ENCODE peak calls at places on chromosomes 2 and 18, in six cellular contexts. W is HFF-Myc, J is Calu3, G is psoas muscle, H is hepatocyte, M is tibial nerve. Y is an unnamed sample.

GRCh38 chr2:144071461-144071860 is 448.5 kb downstream of the ZEB2 start:
- DNase-seq in W (no peak), J (no peak), G (no peak), H (no peak), M (no peak), Y (no peak)

GRCh38 chr2:238936162-238937052 is 88.5 kb downstream of the TWIST2 start:
- DNase-seq in W (no peak), J (no peak), G (no peak), H (no peak), M (peak), Y (no peak)

GRCh38 chr18:3162181-3162580 is 57.6 kb downstream of the MYOM1 start:
- DNase-seq in W (peak), J (no peak), G (peak), H (peak), M (no peak), Y (no peak)

GRCh38 chr2:1993711-1994682 is 249.7 kb upstream of the PXDN start:
- DNase-seq in W (no peak), J (no peak), G (no peak), H (no peak), M (no peak), Y (no peak)

GRCh38 chr2:240914645-240915525 is 8.7 kb downstream of the CROCC2 start:
- DNase-seq in W (no peak), J (no peak), G (peak), H (no peak), M (no peak), Y (no peak)

GRCh38 chr2:158042666-158043065 is 59.0 kb upstream of the UPP2 start:
- DNase-seq in W (no peak), J (no peak), G (no peak), H (no peak), M (no peak), Y (no peak)

GRCh38 chr2:190119257-190119656 is 56.7 kb upstream of the MSTN start:
- DNase-seq in W (no peak), J (no peak), G (no peak), H (peak), M (no peak), Y (no peak)

GRCh38 chr2:196677404-196677803 is 37.9 kb downstream of the CCDC150 start:
- DNase-seq in W (peak), J (no peak), G (no peak), H (peak), M (no peak), Y (no peak)

GRCh38 chr2:118641711-118642110 is 205.7 kb downstream of the EN1 start:
- DNase-seq in W (no peak), J (peak), G (no peak), H (no peak), M (no peak), Y (no peak)

GRCh38 chr2:241020629-241021190 is 22.3 kb downstream of the SNED1 start:
- DNase-seq in W (no peak), J (no peak), G (no peak), H (no peak), M (no peak), Y (no peak)

GRCh38 chr2:207008105-207008990 is 69.0 kb downstream of the CPO start:
- DNase-seq in W (no peak), J (no peak), G (no peak), H (no peak), M (no peak), Y (no peak)

GRCh38 chr2:164661349-164661748 is 40.1 kb upstream of the GRB14 start:
- DNase-seq in W (no peak), J (no peak), G (no peak), H (no peak), M (no peak), Y (no peak)

GRCh38 chr2:235462415-235462790 is 31.4 kb upstream of the AGAP1 start:
- DNase-seq in W (no peak), J (no peak), G (no peak), H (no peak), M (no peak), Y (no peak)

DNA sequence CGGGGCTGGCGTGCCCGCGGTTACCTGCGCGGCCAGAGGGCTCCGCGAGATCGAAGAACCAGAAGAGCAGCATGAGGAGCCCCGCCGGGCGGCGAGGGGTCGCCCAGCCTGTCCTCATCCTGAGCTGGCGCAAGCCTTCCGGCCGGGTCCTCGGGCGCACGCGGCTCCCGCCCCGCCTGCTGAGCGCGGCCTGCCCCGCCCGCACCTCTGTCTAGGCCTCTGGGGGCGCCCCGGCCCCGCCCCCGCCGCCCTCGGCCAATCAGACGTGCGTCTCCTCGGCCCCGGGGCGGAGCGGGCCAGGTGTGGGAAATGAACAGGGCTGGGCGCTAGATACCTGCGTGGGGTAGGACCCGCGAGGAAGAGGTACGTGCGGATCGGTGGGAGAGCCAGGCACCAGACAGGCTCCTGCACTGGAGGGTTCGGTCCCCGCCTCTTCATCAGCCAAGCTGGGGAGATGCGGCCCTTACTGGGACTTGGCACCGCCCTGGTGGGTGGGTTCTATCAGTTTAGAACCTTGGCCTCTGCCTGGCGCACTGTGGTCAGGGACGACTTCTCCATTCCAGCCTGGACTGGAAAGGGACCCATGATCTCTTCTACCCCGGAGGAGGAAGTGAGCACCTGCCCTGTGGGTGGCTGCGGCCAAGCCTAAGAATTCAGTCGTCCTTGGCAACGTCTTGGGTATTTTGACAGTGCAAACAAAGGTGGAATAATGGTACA is 106.7 kb upstream of the CD302 start:
- DNase-seq in W (no peak), J (peak), G (peak), H (peak), M (peak), Y (no peak)
- TF ChIP-seq CTCF in W (no peak), J (no peak), G (no peak), H (no peak), M (no peak), Y (no peak)

GRCh38 chr18:686339-687111 is 25.9 kb downstream of the ENOSF1 start:
- DNase-seq in W (no peak), J (no peak), G (no peak), H (no peak), M (no peak), Y (no peak)
- TF ChIP-seq CTCF in W (no peak), J (no peak), G (no peak), H (no peak), M (no peak), Y (no peak)

DNA sequence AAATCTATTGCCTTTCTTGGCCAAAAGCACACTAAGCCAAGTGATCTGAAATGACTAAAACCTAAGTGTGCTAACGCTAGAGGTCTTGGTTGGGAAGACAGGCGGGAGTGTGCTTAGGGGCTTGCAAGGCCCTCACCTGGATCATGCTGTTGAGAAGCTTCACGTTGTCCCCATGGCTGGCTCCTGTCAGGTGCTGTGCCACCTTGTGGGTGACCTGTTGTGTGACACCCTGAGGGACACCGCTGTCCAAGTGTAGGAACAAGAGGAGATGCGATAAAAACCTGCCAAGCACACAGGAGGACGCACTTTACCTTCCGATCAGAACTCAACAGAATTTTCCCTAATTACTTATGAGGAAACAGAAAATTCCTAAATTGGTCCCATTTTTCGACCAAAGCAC is 50.8 kb downstream of the EPG5 start:
- DNase-seq in W (no peak), J (peak), G (no peak), H (peak), M (no peak), Y (no peak)
- TF ChIP-seq CTCF in W (no peak), J (no peak), G (no peak), H (no peak), M (no peak), Y (no peak)

GRCh38 chr2:170739507-170740046 is 24.4 kb downstream of the SP5 start:
- DNase-seq in W (no peak), J (no peak), G (no peak), H (no peak), M (no peak), Y (no peak)
- TF ChIP-seq CTCF in W (no peak), J (no peak), G (no peak), H (no peak), M (no peak), Y (no peak)